ENCODE peak calls at places on chromosome 10, in seven cellular contexts. R is ovary; A is ACHN; B is lower lobe of right lung; K is activated CD8-positive, alpha-beta memory T cell treated with anti-CD3 and anti-CD28 coated beads for 1 hour; L is activated CD4-positive, alpha-beta T cell treated with anti-CD3 and anti-CD28 coated beads, Interleukin-2, amount 50 U/mL, for 1 hour; W is NCI-H460. N is an unnamed sample.

GRCh38 chr10:13949844-13950542 is 363.2 kb downstream of the PRPF18 start:
- DNase-seq in R (no peak), A (peak), B (no peak), K (no peak), L (no peak), W (no peak), N (peak)

GRCh38 chr10:110758898-110759297 is 112.8 kb upstream of the PDCD4 start:
- DNase-seq in R (no peak), A (peak), B (no peak), K (no peak), L (no peak), W (no peak), N (peak)

GRCh38 chr10:89352039-89352597 is 24.3 kb downstream of the IFIT3 start:
- DNase-seq in R (no peak), A (peak), B (no peak), K (no peak), L (no peak), W (no peak), N (peak)

GRCh38 chr10:73296946-73297345 is 44.5 kb upstream of the MRPS16 start:
- DNase-seq in R (no peak), A (no peak), B (no peak), K (no peak), L (no peak), W (no peak), N (no peak)

GRCh38 chr10:90530526-90530925 is 327.3 kb downstream of the HTR7 start:
- DNase-seq in R (no peak), A (no peak), B (no peak), K (no peak), L (no peak), W (no peak), N (no peak)

GRCh38 chr10:122688293-122688989 is 11.2 kb downstream of the C10orf120 start:
- DNase-seq in R (no peak), A (no peak), B (no peak), K (no peak), L (no peak), W (no peak), N (no peak)

GRCh38 chr10:14736043-14736442 is 38.7 kb downstream of the FAM107B start:
- DNase-seq in R (no peak), A (no peak), B (no peak), K (no peak), L (no peak), W (no peak), N (no peak)

GRCh38 chr10:51117794-51118193 is 43.5 kb downstream of the PRKG1 start:
- DNase-seq in R (no peak), A (no peak), B (no peak), K (no peak), L (no peak), W (no peak), N (no peak)

GRCh38 chr10:131312261-131312801 is 810 bp upstream of the TCERG1L start:
- DNase-seq in R (peak), A (no peak), B (no peak), K (no peak), L (no peak), W (no peak), N (no peak)

GRCh38 chr10:62815373-62816111 is 624 bp downstream of the EGR2 start:
- DNase-seq in R (peak), A (no peak), B (peak), K (no peak), L (peak), W (no peak), N (no peak)

GRCh38 chr10:119970107-119970506 is 77.6 kb downstream of the SEC23IP start:
- DNase-seq in R (no peak), A (no peak), B (no peak), K (no peak), L (no peak), W (no peak), N (no peak)

GRCh38 chr10:122636953-122637352 is 62.7 kb downstream of the C10orf120 start:
- DNase-seq in R (no peak), A (no peak), B (no peak), K (no peak), L (no peak), W (no peak), N (no peak)

GRCh38 chr10:132906836-132907235 is 35.5 kb downstream of the CFAP46 start:
- DNase-seq in R (peak), A (no peak), B (peak), K (no peak), L (no peak), W (no peak), N (no peak)

GRCh38 chr10:110076559-110077318 is 69.0 kb downstream of the ADD3 start:
- DNase-seq in R (no peak), A (no peak), B (no peak), K (no peak), L (no peak), W (peak), N (peak)

GRCh38 chr10:103458720-103459119 is at the start of gene CALHM1:
- DNase-seq in R (no peak), A (no peak), B (no peak), K (no peak), L (no peak), W (no peak), N (no peak)

GRCh38 chr10:11934262-11934661 is 108.3 kb downstream of the UPF2 start:
- DNase-seq in R (no peak), A (no peak), B (no peak), K (no peak), L (no peak), W (no peak), N (peak)

GRCh38 chr10:30207485-30208052 is 141.5 kb downstream of the MTPAP start:
- DNase-seq in R (no peak), A (no peak), B (no peak), K (no peak), L (no peak), W (no peak), N (no peak)

GRCh38 chr10:86195521-86195920 is 171.1 kb downstream of the GRID1 start:
- DNase-seq in R (no peak), A (no peak), B (no peak), K (no peak), L (no peak), W (no peak), N (no peak)

GRCh38 chr10:119007211-119007574 is 22.3 kb upstream of the NANOS1 start:
- DNase-seq in R (no peak), A (no peak), B (no peak), K (no peak), L (no peak), W (no peak), N (no peak)

GRCh38 chr10:73925539-73925938 is 14.6 kb downstream of the PLAU start:
- DNase-seq in R (no peak), A (no peak), B (no peak), K (no peak), L (no peak), W (no peak), N (no peak)

GRCh38 chr10:124560377-124560776 is 98.8 kb downstream of the LHPP start:
- DNase-seq in R (peak), A (no peak), B (peak), K (no peak), L (no peak), W (no peak), N (peak)

GRCh38 chr10:34528320-34528719 is 286.8 kb downstream of the PARD3 start:
- DNase-seq in R (no peak), A (peak), B (no peak), K (no peak), L (no peak), W (peak), N (peak)

GRCh38 chr10:101137271-101137670 is 6.2 kb downstream of the TLX1 start:
- DNase-seq in R (no peak), A (no peak), B (no peak), K (no peak), L (no peak), W (no peak), N (no peak)

GRCh38 chr10:103739039-103739764 is 116.2 kb downstream of the SH3PXD2A start:
- DNase-seq in R (peak), A (peak), B (no peak), K (no peak), L (no peak), W (no peak), N (peak)

GRCh38 chr10:108812296-108812695 is 1111.0 kb downstream of the XPNPEP1 start:
- DNase-seq in R (no peak), A (no peak), B (no peak), K (no peak), L (no peak), W (no peak), N (no peak)

GRCh38 chr10:89615824-89616223 is 29.2 kb downstream of the PANK1 start:
- DNase-seq in R (no peak), A (no peak), B (no peak), K (no peak), L (no peak), W (no peak), N (peak)

GRCh38 chr10:94481410-94481809 is 64.2 kb upstream of the HELLS start:
- DNase-seq in R (no peak), A (no peak), B (no peak), K (no peak), L (no peak), W (no peak), N (no peak)

GRCh38 chr10:17134737-17135260 is 5.2 kb upstream of the CUBN start:
- DNase-seq in R (no peak), A (no peak), B (no peak), K (no peak), L (no peak), W (no peak), N (no peak)

GRCh38 chr10:42952358-42952757 is 124.5 kb upstream of the RET start:
- DNase-seq in R (peak), A (peak), B (peak), K (no peak), L (no peak), W (peak), N (no peak)

GRCh38 chr10:23095404-23095965 is at the start of gene MSRB2:
- DNase-seq in R (peak), A (peak), B (peak), K (peak), L (peak), W (peak), N (peak)

GRCh38 chr10:123995461-123996131 is 97.8 kb downstream of the CHST15 start:
- DNase-seq in R (peak), A (peak), B (peak), K (no peak), L (no peak), W (peak), N (peak)

N was measured in AG08396.